ENCODE peak calls at places on chromosomes 12 and 14, in seven cellular contexts. J, I, S, H, Z, A and L are unnamed samples.

GRCh38 chr14:104149617-104150141 is 11.3 kb downstream of the KIF26A start:
- DNase-seq in J (no peak), I (no peak), S (no peak), H (peak), Z (no peak), A (no peak), L (no peak)

GRCh38 chr14:33432407-33433023 is 493.8 kb downstream of the NPAS3 start:
- DNase-seq in J (peak), I (no peak), S (peak), H (no peak), Z (no peak), A (no peak), L (peak)

GRCh38 chr14:91303924-91304229 is 59.4 kb upstream of the GPR68 start:
- DNase-seq in J (no peak), I (no peak), S (no peak), H (no peak), Z (no peak), A (peak), L (no peak)

GRCh38 chr12:52056801-52057613 is 5.8 kb downstream of the NR4A1 start:
- DNase-seq in J (no peak), I (no peak), S (no peak), H (no peak), Z (no peak), A (no peak), L (no peak)

GRCh38 chr14:66600416-66600815 is 92.5 kb downstream of the GPHN start:
- DNase-seq in J (peak), I (no peak), S (peak), H (no peak), Z (no peak), A (no peak), L (no peak)

GRCh38 chr12:70317781-70318180 is 48.3 kb upstream of the KCNMB4 start:
- DNase-seq in J (no peak), I (peak), S (no peak), H (no peak), Z (no peak), A (no peak), L (peak)

GRCh38 chr12:104374071-104374470 is 70.5 kb downstream of the EID3 start:
- DNase-seq in J (no peak), I (no peak), S (no peak), H (no peak), Z (no peak), A (no peak), L (no peak)

GRCh38 chr12:72271401-72271740 is 799 bp upstream of the TRHDE start:
- DNase-seq in J (no peak), I (no peak), S (peak), H (peak), Z (no peak), A (no peak), L (no peak)

GRCh38 chr14:54529811-54530210 is 20.1 kb downstream of the CGRRF1 start:
- DNase-seq in J (peak), I (no peak), S (peak), H (no peak), Z (peak), A (no peak), L (no peak)

GRCh38 chr14:43795600-43796228 is 711.4 kb downstream of the FSCB start:
- DNase-seq in J (peak), I (no peak), S (no peak), H (no peak), Z (no peak), A (no peak), L (no peak)

GRCh38 chr14:76710093-76711010 is 50.9 kb upstream of the VASH1 start:
- DNase-seq in J (peak), I (peak), S (peak), H (peak), Z (no peak), A (no peak), L (peak)

GRCh38 chr12:132385375-132385774 is 56.0 kb upstream of the GALNT9 start:
- DNase-seq in J (no peak), I (no peak), S (no peak), H (no peak), Z (no peak), A (no peak), L (no peak)

GRCh38 chr12:122124370-122124769 is 45.8 kb downstream of the MLXIP start:
- DNase-seq in J (no peak), I (no peak), S (no peak), H (no peak), Z (no peak), A (peak), L (no peak)

GRCh38 chr12:64893961-64894360 is 69.5 kb downstream of the TBC1D30 start:
- DNase-seq in J (peak), I (no peak), S (peak), H (no peak), Z (no peak), A (no peak), L (no peak)

GRCh38 chr12:47984331-47984801 is 19.9 kb downstream of the COL2A1 start:
- DNase-seq in J (no peak), I (no peak), S (no peak), H (no peak), Z (no peak), A (no peak), L (no peak)

GRCh38 chr14:75794615-75795038 is 133.6 kb downstream of the TTLL5 start:
- DNase-seq in J (peak), I (no peak), S (peak), H (peak), Z (peak), A (no peak), L (no peak)

GRCh38 chr12:67648306-67649164 is at the start of gene DYRK2:
- DNase-seq in J (peak), I (peak), S (peak), H (peak), Z (no peak), A (peak), L (peak)

GRCh38 chr12:75917083-75917482 is 114.5 kb downstream of the PHLDA1 start:
- DNase-seq in J (no peak), I (peak), S (no peak), H (no peak), Z (no peak), A (no peak), L (no peak)

GRCh38 chr12:10301103-10301502 is 6.6 kb upstream of the KLRD1 start:
- DNase-seq in J (peak), I (no peak), S (peak), H (no peak), Z (no peak), A (no peak), L (no peak)

GRCh38 chr14:69719501-69719951 is 47.4 kb upstream of the SRSF5 start:
- DNase-seq in J (peak), I (no peak), S (peak), H (no peak), Z (no peak), A (peak), L (no peak)

GRCh38 chr12:12017798-12018197 is 52.9 kb upstream of the BCL2L14 start:
- DNase-seq in J (no peak), I (no peak), S (no peak), H (no peak), Z (no peak), A (no peak), L (no peak)

GRCh38 chr12:52403561-52403960 is 2.6 kb downstream of the KRT82 start:
- DNase-seq in J (no peak), I (no peak), S (no peak), H (no peak), Z (no peak), A (no peak), L (no peak)

GRCh38 chr12:96397756-96398421 is 2.4 kb downstream of the CDK17 start:
- DNase-seq in J (peak), I (no peak), S (no peak), H (no peak), Z (no peak), A (no peak), L (no peak)

GRCh38 chr12:122862872-122863701 is 27.8 kb downstream of the HIP1R start:
- DNase-seq in J (no peak), I (no peak), S (no peak), H (peak), Z (no peak), A (peak), L (no peak)

GRCh38 chr12:94553130-94553519 is 93.5 kb upstream of the CEP83 start:
- DNase-seq in J (peak), I (no peak), S (peak), H (no peak), Z (no peak), A (no peak), L (no peak)

GRCh38 chr14:55071870-55072640 is 20.6 kb downstream of the MAPK1IP1L start:
- DNase-seq in J (peak), I (peak), S (peak), H (no peak), Z (no peak), A (no peak), L (no peak)

GRCh38 chr12:52789637-52790426 is 6.1 kb downstream of the KRT3 start:
- DNase-seq in J (no peak), I (no peak), S (no peak), H (no peak), Z (no peak), A (no peak), L (no peak)

GRCh38 chr14:53881161-53881846 is 75.3 kb downstream of the BMP4 start:
- DNase-seq in J (no peak), I (peak), S (peak), H (no peak), Z (no peak), A (no peak), L (no peak)

GRCh38 chr14:84963518-84963917 is 566.4 kb upstream of the FLRT2 start:
- DNase-seq in J (no peak), I (no peak), S (no peak), H (no peak), Z (no peak), A (no peak), L (no peak)

GRCh38 chr14:67557118-67557517 is 24.0 kb downstream of the PLEKHH1 start:
- DNase-seq in J (peak), I (no peak), S (no peak), H (no peak), Z (no peak), A (no peak), L (peak)

GRCh38 chr12:27429606-27430005 is 16.9 kb upstream of the SMCO2 start:
- DNase-seq in J (no peak), I (no peak), S (no peak), H (no peak), Z (no peak), A (no peak), L (no peak)

GRCh38 chr12:64186789-64187188 is 35.3 kb downstream of the KICS2 start:
- DNase-seq in J (peak), I (peak), S (peak), H (no peak), Z (no peak), A (no peak), L (no peak)

GRCh38 chr14:67397536-67397935 is 14.4 kb downstream of the PLEK2 start:
- DNase-seq in J (no peak), I (no peak), S (no peak), H (no peak), Z (no peak), A (no peak), L (no peak)

GRCh38 chr14:35122696-35123387 is 490 bp downstream of the PRORP start:
- DNase-seq in J (peak), I (no peak), S (peak), H (peak), Z (peak), A (no peak), L (peak)

GRCh38 chr12:92927055-92927435 is 2.0 kb downstream of the EEA1 start:
- DNase-seq in J (peak), I (peak), S (peak), H (peak), Z (no peak), A (no peak), L (peak)

GRCh38 chr12:114371250-114371649 is 34.7 kb downstream of the TBX5 start:
- DNase-seq in J (no peak), I (no peak), S (no peak), H (no peak), Z (no peak), A (no peak), L (no peak)

GRCh38 chr12:113647048-113647447 is 175.4 kb upstream of the LHX5 start:
- DNase-seq in J (peak), I (peak), S (no peak), H (peak), Z (no peak), A (no peak), L (no peak)

GRCh38 chr14:51004352-51004800 is 60.1 kb upstream of the PYGL start:
- DNase-seq in J (no peak), I (no peak), S (no peak), H (no peak), Z (no peak), A (peak), L (no peak)

GRCh38 chr12:12432373-12432772 is 75.5 kb downstream of the BORCS5 start:
- DNase-seq in J (peak), I (no peak), S (peak), H (no peak), Z (peak), A (no peak), L (no peak)

DNA sequence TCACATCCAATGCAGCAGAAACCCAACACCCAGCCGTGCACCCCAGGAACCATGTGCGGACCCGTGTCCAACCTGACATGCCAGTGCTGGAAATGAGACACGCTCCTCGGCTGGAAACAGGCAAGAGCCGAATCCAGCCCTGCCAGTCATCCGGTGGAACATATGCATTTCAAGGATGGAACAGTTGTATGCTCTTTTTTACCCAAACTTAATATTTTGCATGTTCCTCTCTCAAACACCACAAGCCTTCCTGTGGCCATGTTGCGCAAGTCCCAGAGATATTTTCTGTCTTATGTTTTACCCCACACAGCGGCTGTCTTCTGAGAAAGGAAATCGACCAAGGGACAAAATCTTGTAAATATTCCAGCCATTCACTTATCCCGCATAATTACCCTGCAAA is 196.9 kb downstream of the BCL11B start:
- DNase-seq in J (no peak), I (no peak), S (no peak), H (no peak), Z (no peak), A (no peak), L (no peak)
- H3K4me3 ChIP-seq in J (no peak), I (no peak), S (no peak), H (no peak), Z (no peak), A (no peak), L (no peak)

GRCh38 chr14:32208490-32208889 is 5.4 kb upstream of the RNU6-8 start:
- DNase-seq in J (no peak), I (no peak), S (no peak), H (no peak), Z (no peak), A (no peak), L (no peak)

GRCh38 chr14:32206552-32206951 is 3.5 kb upstream of the RNU6-8 start:
- DNase-seq in J (no peak), I (no peak), S (no peak), H (no peak), Z (no peak), A (no peak), L (no peak)

GRCh38 chr14:32205554-32205953 is 2.5 kb upstream of the RNU6-8 start:
- DNase-seq in J (no peak), I (no peak), S (no peak), H (no peak), Z (no peak), A (no peak), L (no peak)

GRCh38 chr14:32203928-32204357 is 874 bp upstream of the RNU6-8 start:
- DNase-seq in J (no peak), I (peak), S (peak), H (peak), Z (no peak), A (no peak), L (no peak)

GRCh38 chr14:32205984-32206383 is 2.9 kb upstream of the RNU6-8 start:
- DNase-seq in J (no peak), I (peak), S (no peak), H (no peak), Z (no peak), A (no peak), L (peak)
- TF ChIP-seq CTCF in J (no peak), I (no peak), S (no peak), H (no peak), Z (no peak), A (no peak), L (peak)

GRCh38 chr12:43550831-43551270 is 1.2 kb downstream of the ADAMTS20 start:
- DNase-seq in J (no peak), I (no peak), S (no peak), H (peak), Z (no peak), A (no peak), L (no peak)
- H3K4me3 ChIP-seq in J (no peak), I (no peak), S (peak), H (no peak), Z (no peak), A (no peak), L (no peak)

GRCh38 chr12:7319934-7320333 is 16.1 kb downstream of the ACSM4 start:
- DNase-seq in J (peak), I (no peak), S (no peak), H (no peak), Z (no peak), A (no peak), L (no peak)
- TF ChIP-seq CTCF in J (no peak), I (no peak), S (no peak), H (peak), Z (no peak), A (no peak), L (peak)

DNA sequence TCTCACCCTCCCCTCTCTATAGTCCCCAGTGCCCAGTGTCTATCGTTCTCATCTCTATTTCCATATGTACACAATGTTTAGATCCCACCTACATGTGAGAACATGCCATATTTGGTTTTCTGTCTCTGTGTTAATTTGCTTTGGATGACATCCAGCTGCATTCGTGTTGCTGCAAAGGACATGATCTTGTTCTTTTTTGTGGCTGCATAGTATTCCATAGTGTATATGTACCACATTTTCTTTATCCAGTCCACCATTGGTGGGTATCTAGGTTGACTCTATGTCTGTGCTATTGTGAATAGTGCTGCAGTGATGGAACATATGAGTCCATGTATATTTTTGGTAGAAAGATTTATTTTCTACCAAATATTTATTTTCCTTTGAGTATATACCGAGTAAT is 45.7 kb downstream of the ACSS3 start:
- DNase-seq in J (no peak), I (no peak), S (no peak), H (no peak), Z (no peak), A (no peak), L (no peak)
- H3K4me3 ChIP-seq in J (no peak), I (no peak), S (no peak), H (no peak), Z (no peak), A (no peak), L (no peak)